ENCODE peak calls at places on chromosomes 5 and 9, in five cellular contexts. One of them, this sample, is unnamed.
A peak's percentile ranks its signal among the peaks of the same experiment; 100 is the strongest.

GRCh38 chr9:83533296-83533695 is 4.9 kb downstream of the FRMD3 start:
- DNase-seq in fibroblast of mammary gland: peak; percentile 30
- DNase-seq in GM20000: no peak
- DNase-seq in tibial artery: no peak
- DNase-seq in fibroblast of lung: peak; percentile 3
- DNase-seq in this sample: no peak

GRCh38 chr5:112823181-112823580 is 37.9 kb upstream of the SRP19 start:
- DNase-seq in fibroblast of mammary gland: no peak
- DNase-seq in GM20000: no peak
- DNase-seq in tibial artery: no peak
- DNase-seq in fibroblast of lung: no peak
- DNase-seq in this sample: no peak

GRCh38 chr9:78236511-78236950 is 656 bp downstream of the CEP78 start:
- DNase-seq in fibroblast of mammary gland: peak; percentile 6
- DNase-seq in GM20000: peak; percentile 36
- DNase-seq in tibial artery: no peak
- DNase-seq in fibroblast of lung: peak; percentile 18
- DNase-seq in this sample: no peak

GRCh38 chr9:4066682-4067081 is 233.2 kb downstream of the GLIS3 start:
- DNase-seq in fibroblast of mammary gland: no peak
- DNase-seq in GM20000: no peak
- DNase-seq in tibial artery: no peak
- DNase-seq in fibroblast of lung: no peak
- DNase-seq in this sample: no peak

GRCh38 chr5:154403234-154403633 is 42.6 kb upstream of the SAP30L start:
- DNase-seq in fibroblast of mammary gland: no peak
- DNase-seq in GM20000: no peak
- DNase-seq in tibial artery: no peak
- DNase-seq in fibroblast of lung: peak; percentile 40
- DNase-seq in this sample: no peak

GRCh38 chr5:98643544-98643943 is 129.9 kb upstream of the RGMB start:
- DNase-seq in fibroblast of mammary gland: no peak
- DNase-seq in GM20000: no peak
- DNase-seq in tibial artery: no peak
- DNase-seq in fibroblast of lung: no peak
- DNase-seq in this sample: no peak

GRCh38 chr5:151451626-151452520 is 4.5 kb downstream of the SLC36A1 start:
- DNase-seq in fibroblast of mammary gland: peak; percentile 66
- DNase-seq in GM20000: peak; percentile 70
- DNase-seq in tibial artery: no peak
- DNase-seq in fibroblast of lung: peak; percentile 58
- DNase-seq in this sample: no peak

GRCh38 chr9:35749515-35750255 is 598 bp downstream of the RGP1 start:
- DNase-seq in fibroblast of mammary gland: no peak
- DNase-seq in GM20000: peak; percentile 64
- DNase-seq in tibial artery: no peak
- DNase-seq in fibroblast of lung: no peak
- DNase-seq in this sample: no peak

GRCh38 chr5:39503148-39503547 is 78.4 kb upstream of the DAB2 start:
- DNase-seq in fibroblast of mammary gland: peak; percentile 78
- DNase-seq in GM20000: no peak
- DNase-seq in tibial artery: peak; percentile 66
- DNase-seq in fibroblast of lung: peak; percentile 48
- DNase-seq in this sample: no peak

GRCh38 chr5:1885476-1885755 is 2.7 kb upstream of the IRX4 start:
- DNase-seq in fibroblast of mammary gland: no peak
- DNase-seq in GM20000: no peak
- DNase-seq in tibial artery: no peak
- DNase-seq in fibroblast of lung: no peak
- DNase-seq in this sample: no peak

GRCh38 chr9:71857159-71857558 is 53.8 kb downstream of the ABHD17B start:
- DNase-seq in fibroblast of mammary gland: no peak
- DNase-seq in GM20000: no peak
- DNase-seq in tibial artery: no peak
- DNase-seq in fibroblast of lung: no peak
- DNase-seq in this sample: no peak

GRCh38 chr5:125408582-125409069 is 662.2 kb upstream of the ZNF608 start:
- DNase-seq in fibroblast of mammary gland: peak; percentile 96
- DNase-seq in GM20000: peak; percentile 35
- DNase-seq in tibial artery: no peak
- DNase-seq in fibroblast of lung: peak; percentile 96
- DNase-seq in this sample: no peak

GRCh38 chr9:96612105-96612965 is 7.3 kb downstream of the CDC14B start:
- DNase-seq in fibroblast of mammary gland: peak; percentile 96
- DNase-seq in GM20000: no peak
- DNase-seq in tibial artery: peak; percentile 46
- DNase-seq in fibroblast of lung: peak; percentile 92
- DNase-seq in this sample: no peak

GRCh38 chr9:75132244-75132643 is 43.9 kb downstream of the OSTF1 start:
- DNase-seq in fibroblast of mammary gland: no peak
- DNase-seq in GM20000: no peak
- DNase-seq in tibial artery: no peak
- DNase-seq in fibroblast of lung: no peak
- DNase-seq in this sample: no peak

GRCh38 chr5:1643651-1644392 is 120.1 kb upstream of the LPCAT1 start:
- DNase-seq in fibroblast of mammary gland: peak; percentile 26
- DNase-seq in GM20000: peak; percentile 14
- DNase-seq in tibial artery: no peak
- DNase-seq in fibroblast of lung: no peak
- DNase-seq in this sample: no peak

GRCh38 chr9:103798620-103799019 is 295.5 kb upstream of the SMC2 start:
- DNase-seq in fibroblast of mammary gland: peak; percentile 88
- DNase-seq in GM20000: peak; percentile 36
- DNase-seq in tibial artery: no peak
- DNase-seq in fibroblast of lung: peak; percentile 60
- DNase-seq in this sample: no peak

GRCh38 chr9:84815554-84815953 is 146.0 kb downstream of the NTRK2 start:
- DNase-seq in fibroblast of mammary gland: no peak
- DNase-seq in GM20000: no peak
- DNase-seq in tibial artery: no peak
- DNase-seq in fibroblast of lung: no peak
- DNase-seq in this sample: no peak
- TF ChIP-seq CTCF in fibroblast of mammary gland: no peak
- TF ChIP-seq CTCF in GM20000: no peak
- TF ChIP-seq CTCF in tibial artery: no peak
- TF ChIP-seq CTCF in fibroblast of lung: no peak
- TF ChIP-seq CTCF in this sample: no peak

GRCh38 chr9:136926154-136926704 is 18.3 kb downstream of the FBXW5 start:
- DNase-seq in fibroblast of mammary gland: no peak
- DNase-seq in GM20000: no peak
- DNase-seq in tibial artery: no peak
- DNase-seq in fibroblast of lung: no peak
- DNase-seq in this sample: no peak

GRCh38 chr9:136927343-136928261 is 16.9 kb downstream of the FBXW5 start:
- DNase-seq in fibroblast of mammary gland: peak; percentile 45
- DNase-seq in GM20000: no peak
- DNase-seq in tibial artery: no peak
- DNase-seq in fibroblast of lung: peak; percentile 33
- DNase-seq in this sample: no peak

GRCh38 chr9:136926749-136927148 is 17.8 kb downstream of the FBXW5 start:
- DNase-seq in fibroblast of mammary gland: no peak
- DNase-seq in GM20000: no peak
- DNase-seq in tibial artery: no peak
- DNase-seq in fibroblast of lung: no peak
- DNase-seq in this sample: no peak

GRCh38 chr9:136923881-136924280 is 20.7 kb downstream of the FBXW5 start:
- DNase-seq in fibroblast of mammary gland: no peak
- DNase-seq in GM20000: no peak
- DNase-seq in tibial artery: no peak
- DNase-seq in fibroblast of lung: no peak
- DNase-seq in this sample: no peak

GRCh38 chr9:136925414-136926153 is 19.0 kb downstream of the FBXW5 start:
- DNase-seq in fibroblast of mammary gland: no peak
- DNase-seq in GM20000: no peak
- DNase-seq in tibial artery: no peak
- DNase-seq in fibroblast of lung: no peak
- DNase-seq in this sample: no peak
- TF ChIP-seq CTCF in fibroblast of mammary gland: no peak
- TF ChIP-seq CTCF in GM20000: no peak
- TF ChIP-seq CTCF in tibial artery: no peak
- TF ChIP-seq CTCF in fibroblast of lung: no peak
- TF ChIP-seq CTCF in this sample: no peak

DNA sequence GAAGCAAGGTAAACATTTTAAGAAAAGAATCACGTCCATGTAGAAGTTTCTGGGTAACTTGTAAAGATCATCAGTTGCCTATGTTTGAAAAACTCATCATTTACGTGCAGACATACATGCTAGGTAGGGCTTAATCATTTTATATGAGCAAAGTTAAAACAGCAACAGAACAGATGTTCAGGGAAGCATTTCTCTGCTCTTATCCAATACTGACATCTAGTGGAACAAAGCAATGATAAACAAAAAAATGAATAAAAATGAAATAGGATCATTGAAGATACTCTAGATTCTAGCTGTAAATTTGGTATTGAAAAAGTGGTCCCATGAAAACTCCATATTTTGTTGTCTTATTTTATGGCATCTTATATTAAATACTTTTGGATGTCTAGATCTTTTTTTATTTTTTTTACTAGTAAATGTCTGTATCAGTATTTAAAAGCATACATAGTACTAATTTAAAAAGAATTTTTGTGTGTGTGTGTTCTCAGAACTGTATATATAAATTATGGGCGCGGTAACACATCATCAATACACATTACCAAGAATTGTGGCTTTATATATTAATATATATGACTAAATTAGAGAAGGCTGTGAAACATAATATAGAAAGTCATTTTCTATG is 1050.2 kb downstream of the CDH12 start:
- DNase-seq in fibroblast of mammary gland: peak; percentile 59
- DNase-seq in GM20000: peak; percentile 17
- DNase-seq in tibial artery: no peak
- DNase-seq in fibroblast of lung: peak; percentile 29
- DNase-seq in this sample: no peak
- TF ChIP-seq CTCF in fibroblast of mammary gland: peak; percentile 70
- TF ChIP-seq CTCF in GM20000: no peak
- TF ChIP-seq CTCF in tibial artery: peak; percentile 62
- TF ChIP-seq CTCF in fibroblast of lung: peak; percentile 59
- TF ChIP-seq CTCF in this sample: peak; percentile 17

GRCh38 chr5:137461636-137462596 is 37.2 kb downstream of the SPOCK1 start:
- DNase-seq in fibroblast of mammary gland: no peak
- DNase-seq in GM20000: no peak
- DNase-seq in tibial artery: no peak
- DNase-seq in fibroblast of lung: no peak
- DNase-seq in this sample: no peak
- TF ChIP-seq CTCF in fibroblast of mammary gland: peak; percentile 29
- TF ChIP-seq CTCF in GM20000: no peak
- TF ChIP-seq CTCF in tibial artery: no peak
- TF ChIP-seq CTCF in fibroblast of lung: no peak
- TF ChIP-seq CTCF in this sample: no peak

GRCh38 chr5:172114875-172115422 is 73.1 kb downstream of the STK10 start:
- DNase-seq in fibroblast of mammary gland: no peak
- DNase-seq in GM20000: peak; percentile 84
- DNase-seq in tibial artery: peak; percentile 58
- DNase-seq in fibroblast of lung: no peak
- DNase-seq in this sample: peak; percentile 91

GRCh38 chr5:172113036-172113435 is 75.0 kb downstream of the STK10 start:
- DNase-seq in fibroblast of mammary gland: no peak
- DNase-seq in GM20000: no peak
- DNase-seq in tibial artery: no peak
- DNase-seq in fibroblast of lung: peak; percentile 73
- DNase-seq in this sample: no peak

GRCh38 chr5:172117977-172118701 is 69.9 kb downstream of the STK10 start:
- DNase-seq in fibroblast of mammary gland: no peak
- DNase-seq in GM20000: no peak
- DNase-seq in tibial artery: no peak
- DNase-seq in fibroblast of lung: no peak
- DNase-seq in this sample: peak; percentile 73

GRCh38 chr5:172118891-172119290 is 69.1 kb downstream of the STK10 start:
- DNase-seq in fibroblast of mammary gland: no peak
- DNase-seq in GM20000: no peak
- DNase-seq in tibial artery: no peak
- DNase-seq in fibroblast of lung: no peak
- DNase-seq in this sample: no peak

DNA sequence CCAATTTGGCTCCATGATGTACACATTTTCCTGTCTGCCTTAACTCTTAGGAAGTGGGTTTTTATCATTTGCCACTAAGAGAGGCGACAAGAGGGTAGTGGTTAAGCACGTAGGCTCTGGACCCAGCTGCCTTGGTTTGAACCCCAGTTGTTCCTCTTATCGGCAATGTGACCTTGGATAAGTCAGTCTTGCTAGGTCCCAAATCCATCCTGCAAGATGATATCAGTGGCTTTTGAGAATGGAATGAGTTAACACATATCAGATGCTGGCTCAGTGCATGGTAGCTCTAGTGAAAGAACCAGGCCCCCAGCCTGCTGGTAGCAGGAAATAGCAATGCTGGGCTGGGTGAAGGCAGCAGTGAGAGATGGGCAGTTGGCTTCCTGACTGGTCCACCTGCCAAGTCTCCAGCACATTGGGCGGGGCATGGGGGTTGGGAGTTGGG is 72.5 kb downstream of the STK10 start:
- DNase-seq in fibroblast of mammary gland: no peak
- DNase-seq in GM20000: no peak
- DNase-seq in tibial artery: no peak
- DNase-seq in fibroblast of lung: no peak
- DNase-seq in this sample: no peak
- TF ChIP-seq CTCF in fibroblast of mammary gland: no peak
- TF ChIP-seq CTCF in GM20000: no peak
- TF ChIP-seq CTCF in tibial artery: no peak
- TF ChIP-seq CTCF in fibroblast of lung: no peak
- TF ChIP-seq CTCF in this sample: no peak

GRCh38 chr5:6818594-6819512 is 105.6 kb downstream of the TENT4A start:
- DNase-seq in fibroblast of mammary gland: peak; percentile 4
- DNase-seq in GM20000: no peak
- DNase-seq in tibial artery: no peak
- DNase-seq in fibroblast of lung: no peak
- DNase-seq in this sample: no peak

GRCh38 chr5:6822556-6823343 is 109.5 kb downstream of the TENT4A start:
- DNase-seq in fibroblast of mammary gland: no peak
- DNase-seq in GM20000: no peak
- DNase-seq in tibial artery: no peak
- DNase-seq in fibroblast of lung: no peak
- DNase-seq in this sample: no peak

GRCh38 chr5:6819521-6819920 is 106.3 kb downstream of the TENT4A start:
- DNase-seq in fibroblast of mammary gland: no peak
- DNase-seq in GM20000: no peak
- DNase-seq in tibial artery: no peak
- DNase-seq in fibroblast of lung: no peak
- DNase-seq in this sample: no peak

GRCh38 chr5:6822068-6822467 is 108.8 kb downstream of the TENT4A start:
- DNase-seq in fibroblast of mammary gland: no peak
- DNase-seq in GM20000: no peak
- DNase-seq in tibial artery: no peak
- DNase-seq in fibroblast of lung: no peak
- DNase-seq in this sample: no peak

DNA sequence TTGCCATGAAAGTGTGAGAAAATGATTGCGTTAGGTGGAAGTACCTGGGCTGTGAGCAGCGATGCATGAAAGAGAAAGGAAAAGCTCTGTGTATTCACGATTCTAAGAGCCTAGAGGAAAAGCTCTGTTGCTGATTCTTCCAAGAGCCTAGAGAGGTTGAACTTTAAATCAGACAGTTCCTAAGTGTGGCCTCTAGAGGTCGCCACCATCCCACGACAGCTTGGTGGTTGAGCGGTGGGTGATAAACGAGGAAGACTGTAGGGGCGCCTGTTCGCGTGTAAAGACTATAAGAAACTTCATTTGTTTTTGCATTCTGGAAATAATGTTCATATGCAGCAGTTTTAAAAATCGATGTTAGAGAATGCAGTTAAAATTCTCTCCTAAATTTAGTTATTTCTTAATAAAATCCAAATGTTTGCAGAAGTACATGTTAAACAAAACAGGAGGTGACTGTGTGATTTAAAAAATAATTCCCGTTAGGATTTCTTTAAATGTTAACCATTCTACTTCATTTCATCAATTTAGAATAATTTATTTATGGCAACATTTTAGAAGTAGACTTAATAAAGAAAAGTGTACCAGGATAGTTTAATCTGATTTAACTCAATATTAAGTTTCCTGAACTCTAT is 107.7 kb downstream of the TENT4A start:
- DNase-seq in fibroblast of mammary gland: peak; percentile 30
- DNase-seq in GM20000: peak; percentile 55
- DNase-seq in tibial artery: no peak
- DNase-seq in fibroblast of lung: no peak
- DNase-seq in this sample: no peak
- TF ChIP-seq CTCF in fibroblast of mammary gland: peak; percentile 68
- TF ChIP-seq CTCF in GM20000: peak; percentile 20
- TF ChIP-seq CTCF in tibial artery: peak; percentile 25
- TF ChIP-seq CTCF in fibroblast of lung: peak; percentile 50
- TF ChIP-seq CTCF in this sample: peak; percentile 87

This sample was measured in CD14-positive monocyte.